ENCODE peak calls at places on chromosomes 16 and 17, in four cellular contexts. Q is prostate gland, D is uterus, A is adrenal gland. B is an unnamed sample.
A peak's percentile ranks its signal among the peaks of the same experiment; 100 is the strongest.

GRCh38 chr17:76643553-76644148 is at the start of gene ST6GALNAC1:
- DNase-seq in D (no peak), Q (peak; percentile 72), A (no peak), B (no peak)

GRCh38 chr16:69927056-69927757 is 23.9 kb upstream of the CLEC18A start:
- DNase-seq in Q (no peak), D (peak; percentile 80), A (peak; percentile 87), B (no peak)

GRCh38 chr16:56111100-56111499 is 80.2 kb upstream of the GNAO1 start:
- DNase-seq in D (no peak), Q (no peak), A (no peak), B (no peak)

GRCh38 chr16:70380205-70380918 is 33.7 kb downstream of the DDX19A start:
- DNase-seq in D (peak; percentile 52), A (peak; percentile 66), Q (peak; percentile 20), B (peak; percentile 89)

GRCh38 chr17:60493847-60494321 is 32.2 kb downstream of the APPBP2 start:
- DNase-seq in Q (no peak), A (no peak), D (no peak), B (no peak)

GRCh38 chr17:14301761-14302401 is 1.0 kb downstream of the HS3ST3B1 start:
- DNase-seq in D (peak; percentile 26), Q (no peak), A (peak; percentile 55), B (peak; percentile 93)

GRCh38 chr17:72603346-72604242 is 482.8 kb downstream of the SOX9 start:
- DNase-seq in Q (no peak), A (no peak), D (no peak), B (no peak)

GRCh38 chr16:29021471-29021870 is 36.6 kb downstream of the LAT start:
- DNase-seq in Q (no peak), D (no peak), A (no peak), B (peak; percentile 14)

GRCh38 chr16:46789499-46790414 is 41.2 kb downstream of the C16orf87 start:
- DNase-seq in D (peak; percentile 77), A (peak; percentile 84), Q (peak; percentile 73), B (peak; percentile 97)

GRCh38 chr17:81114694-81115093 is 50.6 kb upstream of the PVALEF start:
- DNase-seq in D (no peak), A (no peak), Q (no peak), B (no peak)

GRCh38 chr17:81113158-81113724 is 52.1 kb upstream of the PVALEF start:
- DNase-seq in A (peak; percentile 84), Q (no peak), D (no peak), B (peak; percentile 83)

GRCh38 chr17:81116704-81117103 is 48.6 kb upstream of the PVALEF start:
- DNase-seq in Q (no peak), A (no peak), D (no peak), B (no peak)

GRCh38 chr17:81115749-81116464 is 49.4 kb upstream of the PVALEF start:
- DNase-seq in A (no peak), D (no peak), Q (no peak), B (no peak)

DNA sequence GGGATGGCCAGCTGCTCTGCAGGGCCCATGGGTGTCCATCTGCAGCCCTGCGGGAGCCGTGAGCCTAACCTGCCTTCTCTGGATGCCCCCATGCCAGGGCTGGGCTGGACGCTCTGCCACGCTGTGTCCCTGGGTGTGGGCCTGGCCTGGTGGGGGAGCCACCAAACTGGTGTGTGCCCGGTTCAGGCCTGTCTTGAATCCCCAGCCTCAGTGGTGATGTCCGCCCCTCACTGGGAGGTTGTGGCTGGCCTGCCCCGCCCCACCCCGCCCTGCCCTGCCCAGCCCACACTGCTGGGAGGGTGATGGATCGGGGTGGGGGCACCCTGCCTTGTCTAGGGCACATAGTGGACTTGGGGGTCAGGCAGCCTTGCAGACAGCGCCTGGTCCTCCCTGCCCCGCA is 50.1 kb upstream of the PVALEF start:
- DNase-seq in Q (no peak), D (no peak), A (no peak), B (no peak)
- H3K27ac ChIP-seq in Q (no peak overlapping the region), D (no peak overlapping the region), A (peak overlapping the region; percentile 38), B (no peak overlapping the region)

GRCh38 chr17:81422776-81423697 is 27.8 kb downstream of the BAHCC1 start:
- DNase-seq in D (peak; percentile 88), Q (peak; percentile 69), A (peak; percentile 94), B (no peak)
- H3K4me3 ChIP-seq in D (no peak overlapping the region), Q (no peak overlapping the region), A (no peak overlapping the region), B (peak overlapping the region; percentile 13)

GRCh38 chr17:1220346-1220745 is 40.6 kb upstream of the ABR start:
- DNase-seq in D (no peak), A (no peak), Q (no peak), B (no peak)

GRCh38 chr17:1217030-1217429 is 37.2 kb upstream of the ABR start:
- DNase-seq in Q (no peak), D (no peak), A (no peak), B (no peak)

GRCh38 chr17:1221209-1221608 is 41.4 kb upstream of the ABR start:
- DNase-seq in A (no peak), Q (no peak), D (no peak), B (no peak)

GRCh38 chr17:1211287-1211686 is 31.5 kb upstream of the ABR start:
- DNase-seq in A (no peak), D (no peak), Q (no peak), B (no peak)

DNA sequence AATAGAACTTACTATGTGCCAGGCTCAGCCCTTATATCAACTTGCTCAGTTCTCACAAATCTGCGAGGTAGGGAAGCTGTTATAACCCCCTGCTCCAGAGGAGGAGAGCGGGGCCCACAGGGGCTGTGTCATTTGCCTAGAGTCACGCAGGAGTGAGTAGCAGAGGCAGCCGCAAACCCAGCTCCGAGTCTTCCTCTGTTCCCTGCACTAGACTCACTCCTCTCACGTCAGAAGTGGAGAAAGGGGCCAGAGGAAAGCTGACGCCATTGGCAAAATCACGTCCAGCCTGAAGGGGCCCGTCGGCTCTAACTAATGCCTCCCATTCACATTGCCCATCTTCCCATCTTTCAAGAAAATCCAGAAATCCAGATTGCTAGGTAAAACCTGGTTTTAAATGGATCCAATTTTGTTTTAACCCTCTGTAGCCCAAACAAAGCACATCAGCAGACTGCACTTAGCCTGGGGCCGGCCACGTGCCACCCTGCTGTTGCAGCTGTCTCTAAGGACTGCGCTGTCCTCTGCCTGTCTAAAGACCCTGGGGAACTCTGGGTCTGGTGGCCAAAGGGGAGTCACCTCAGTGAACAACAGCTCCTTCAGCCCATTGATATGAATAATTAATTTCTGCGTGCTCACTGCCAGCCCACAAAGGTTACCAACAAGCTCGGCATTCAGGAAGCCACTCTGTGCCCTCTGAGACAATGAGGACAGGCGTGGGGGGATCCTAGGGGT is 36.6 kb upstream of the ABR start:
- DNase-seq in A (no peak), D (no peak), Q (no peak), B (peak; percentile 85)
- TF ChIP-seq POLR2A in A (no peak), D (no peak), Q (no peak), B (no peak)

DNA sequence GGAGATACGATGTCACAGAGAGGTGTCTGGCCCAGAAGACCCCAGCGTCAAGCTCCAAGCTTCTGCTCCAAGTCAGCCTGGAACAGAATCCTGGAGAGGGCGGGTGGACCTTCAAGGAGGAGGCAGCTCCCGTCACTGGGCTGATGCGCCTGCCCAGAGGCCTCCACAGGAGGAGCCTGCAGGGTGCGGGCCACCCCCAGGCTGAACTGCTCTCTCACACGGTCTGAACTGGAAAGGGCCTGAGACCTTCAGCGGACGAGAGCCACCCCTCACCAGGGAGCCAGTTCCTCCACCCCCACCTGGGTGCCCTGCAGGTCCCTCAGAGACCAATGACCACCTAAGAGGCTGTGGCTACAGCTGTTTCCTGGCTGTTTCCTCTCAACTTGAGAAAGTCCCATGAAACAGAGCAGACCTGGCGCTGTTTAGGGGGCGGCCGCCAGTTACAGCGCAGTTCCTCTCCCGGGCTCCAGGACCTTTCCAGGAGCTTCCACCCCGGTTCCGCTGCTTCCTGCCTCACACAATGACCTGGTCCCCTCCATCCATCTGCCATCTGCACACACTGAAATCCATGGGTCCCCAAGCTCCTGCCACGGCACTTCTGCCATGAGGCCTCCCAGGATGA is 36.0 kb upstream of the KLHDC4 start:
- DNase-seq in Q (no peak), A (no peak), D (no peak), B (no peak)
- H3K27ac ChIP-seq in Q (no peak overlapping the region), A (no peak overlapping the region), D (no peak overlapping the region), B (no peak overlapping the region)

GRCh38 chr17:21194688-21195087 is 19.3 kb downstream of the TMEM11 start:
- DNase-seq in A (no peak), Q (peak; percentile 36), D (peak; percentile 65), B (no peak)
- H3K4me3 ChIP-seq in A (no peak overlapping the region), Q (no peak overlapping the region), D (no peak overlapping the region), B (no peak overlapping the region)

GRCh38 chr17:44108440-44109311 is 14.8 kb downstream of the HDAC5 start:
- DNase-seq in D (peak; percentile 92), Q (peak; percentile 29), A (peak; percentile 97), B (no peak)
- TF ChIP-seq POLR2A in D (no peak), Q (no peak), A (peak; percentile 25), B (no peak)

GRCh38 chr16:87194172-87194571 is 123.0 kb downstream of the C16orf95 start:
- DNase-seq in D (no peak), Q (no peak), A (no peak), B (no peak)

GRCh38 chr16:87196229-87196628 is 121.0 kb downstream of the C16orf95 start:
- DNase-seq in D (no peak), A (no peak), Q (no peak), B (no peak)

GRCh38 chr16:87192418-87193073 is 124.6 kb downstream of the C16orf95 start:
- DNase-seq in Q (no peak), A (no peak), D (no peak), B (no peak)

GRCh38 chr16:87198328-87198731 is 118.9 kb downstream of the C16orf95 start:
- DNase-seq in A (no peak), D (no peak), Q (no peak), B (no peak)

DNA sequence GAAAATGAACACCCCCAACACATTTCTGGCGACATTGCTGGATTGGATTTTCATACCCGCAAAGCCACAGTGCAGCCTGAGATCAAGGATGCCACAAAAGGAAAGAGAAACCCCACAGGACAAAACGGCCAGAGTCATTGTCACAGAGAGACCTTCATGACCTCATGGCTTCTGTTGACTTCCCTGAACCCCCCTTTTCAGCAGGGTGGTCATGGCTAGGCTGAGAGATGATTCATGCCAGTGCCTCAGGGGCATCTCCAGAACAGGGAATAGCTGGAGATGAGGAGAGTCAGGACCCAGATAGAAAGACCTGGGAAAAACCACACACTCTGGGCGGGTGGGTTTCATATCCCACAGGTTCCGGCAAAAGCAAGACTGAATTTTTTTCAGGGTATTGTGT is 122.0 kb downstream of the C16orf95 start:
- DNase-seq in Q (no peak), A (no peak), D (no peak), B (no peak)
- H3K27ac ChIP-seq in Q (no peak overlapping the region), A (no peak overlapping the region), D (no peak overlapping the region), B (no peak overlapping the region)

GRCh38 chr17:4788807-4789700 is at the start of gene GLTPD2:
- DNase-seq in Q (no peak), A (no peak), D (no peak), B (no peak)

GRCh38 chr17:4788159-4788806 is 481 bp upstream of the GLTPD2 start:
- DNase-seq in A (no peak), D (no peak), Q (no peak), B (no peak)

GRCh38 chr17:4785311-4786110 is 653 bp downstream of the VMO1 start:
- DNase-seq in D (no peak), Q (no peak), A (no peak), B (no peak)

GRCh38 chr17:4786516-4786915 is 352 bp upstream of the VMO1 start:
- DNase-seq in D (no peak), Q (no peak), A (no peak), B (no peak)

DNA sequence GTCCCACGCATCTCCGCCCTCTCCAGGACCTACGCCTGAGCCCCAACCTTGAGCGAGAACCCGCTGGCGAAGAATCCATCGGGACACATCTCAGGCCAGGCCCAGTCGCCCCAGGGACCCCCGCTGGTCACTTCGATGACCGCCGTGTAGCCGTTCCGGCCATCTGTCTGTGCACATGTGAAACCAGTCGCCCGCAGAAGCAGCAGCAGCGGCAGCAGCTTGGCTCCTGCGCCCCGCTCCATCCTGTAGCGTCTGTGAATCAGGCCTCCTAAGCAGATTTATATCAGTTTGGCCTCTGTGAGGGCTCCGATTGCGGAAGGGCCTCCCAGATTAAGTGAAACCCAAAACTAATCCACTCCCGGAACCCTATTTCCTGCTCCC is at the start of gene VMO1:
- DNase-seq in A (no peak), Q (no peak), D (peak; percentile 43), B (peak; percentile 83)
- H3K4me3 ChIP-seq in A (no peak within 1 kb of the TSS), Q (peak within 1 kb of the TSS; percentile 3), D (peak within 1 kb of the TSS; percentile 23), B (no peak within 1 kb of the TSS)